ENCODE peak calls at places on chromosomes 2 and 18, in four cellular contexts. V is HCT116, M is PC-9, C is IMR-90. F is an unnamed sample.

GRCh38 chr2:241558532-241559488 is at the start of gene BOK:
- DNase-seq in M (peak; percentile 88), C (peak; percentile 72), V (peak; percentile 72), F (no peak)

GRCh38 chr2:212451786-212452200 is 86.8 kb downstream of the ERBB4 start:
- DNase-seq in V (peak; percentile 19), M (peak; percentile 14), C (peak; percentile 39), F (no peak)

GRCh38 chr2:212536385-212537310 is 2.0 kb downstream of the ERBB4 start:
- DNase-seq in M (peak; percentile 4), C (no peak), V (no peak), F (no peak)

GRCh38 chr18:57906852-57907251 is 103.7 kb upstream of the ATP8B1 start:
- DNase-seq in V (no peak), C (no peak), M (no peak), F (no peak)

GRCh38 chr2:210195066-210195852 is 24.1 kb upstream of the KANSL1L start:
- DNase-seq in C (peak; percentile 58), M (no peak), V (peak; percentile 38), F (no peak)

GRCh38 chr2:26245231-26245732 is 543 bp downstream of the HADHB start:
- DNase-seq in M (peak; percentile 28), V (no peak), C (peak; percentile 28), F (peak; percentile 78)

GRCh38 chr2:199471443-199472057 is 13.8 kb upstream of the SATB2 start:
- DNase-seq in M (peak; percentile 69), V (no peak), C (peak; percentile 45), F (no peak)

GRCh38 chr2:201923991-201924390 is 109.7 kb upstream of the FZD7 start:
- DNase-seq in V (no peak), M (no peak), C (no peak), F (no peak)

GRCh38 chr18:21242141-21243040 is at the start of gene GREB1L:
- DNase-seq in M (peak; percentile 73), C (no peak), V (peak; percentile 27), F (peak; percentile 2)

GRCh38 chr2:179948058-179948457 is 59.0 kb downstream of the CWC22 start:
- DNase-seq in M (no peak), C (no peak), V (no peak), F (no peak)

GRCh38 chr2:18218160-18218933 is 339.9 kb downstream of the KCNS3 start:
- DNase-seq in M (no peak), C (no peak), V (no peak), F (no peak)

GRCh38 chr2:24009680-24010476 is at the start of gene MFSD2B:
- DNase-seq in V (no peak), M (no peak), C (no peak), F (no peak)

GRCh38 chr2:64837925-64838641 is 151.1 kb upstream of the SLC1A4 start:
- DNase-seq in V (peak; percentile 66), C (no peak), M (peak; percentile 75), F (no peak)

GRCh38 chr2:120968307-120969015 is 232.8 kb downstream of the GLI2 start:
- DNase-seq in M (no peak), V (no peak), C (no peak), F (no peak)

GRCh38 chr2:53018830-53019425 is 748.7 kb upstream of the CHAC2 start:
- DNase-seq in M (no peak), V (no peak), C (peak; percentile 34), F (no peak)

GRCh38 chr2:74267068-74267467 is 68.7 kb downstream of the MTHFD2 start:
- DNase-seq in M (peak; percentile 42), C (no peak), V (peak; percentile 53), F (peak; percentile 96)

GRCh38 chr2:105800036-105800755 is 55.5 kb downstream of the NCK2 start:
- DNase-seq in C (peak; percentile 34), V (no peak), M (no peak), F (peak; percentile 46)

GRCh38 chr2:173217106-173217840 is 137.4 kb upstream of the CDCA7 start:
- DNase-seq in C (peak; percentile 28), M (no peak), V (no peak), F (no peak)

GRCh38 chr18:13539050-13539449 is 187.3 kb downstream of the FAM210A start:
- DNase-seq in V (no peak), M (no peak), C (no peak), F (no peak)

GRCh38 chr2:176685908-176686307 is 416.7 kb downstream of the MTX2 start:
- DNase-seq in V (no peak), C (no peak), M (no peak), F (no peak)

GRCh38 chr2:134707330-134707676 is 11.5 kb downstream of the TMEM163 start:
- DNase-seq in M (no peak), V (no peak), C (no peak), F (no peak)

GRCh38 chr2:207180741-207181140 is 15.0 kb upstream of the KLF7 start:
- DNase-seq in V (no peak), M (no peak), C (peak; percentile 82), F (no peak)

GRCh38 chr2:222915092-222915957 is 54.5 kb downstream of the ACSL3 start:
- DNase-seq in V (peak; percentile 4), M (no peak), C (peak; percentile 41), F (no peak)
- H3K36me3 ChIP-seq in V (peaks cover 8% of the 10 kb centered on the region), M (peaks cover 91% of the 10 kb centered on the region), C (peaks cover 15% of the 10 kb centered on the region), F (peaks cover 20% of the 10 kb centered on the region)

GRCh38 chr2:150442484-150442883 is 45.0 kb downstream of the RND3 start:
- DNase-seq in M (no peak), C (no peak), V (no peak), F (no peak)
- H3K4me1 ChIP-seq in M (no peaks in the 10 kb centered on the region), C (no peaks in the 10 kb centered on the region), V (no peaks in the 10 kb centered on the region), F (no peaks in the 10 kb centered on the region)

GRCh38 chr2:143730155-143730949 is 601.1 kb downstream of the ARHGAP15 start:
- DNase-seq in M (peak; percentile 8), V (no peak), C (peak; percentile 22), F (no peak)
- H3K36me3 ChIP-seq in M (no peaks in the 10 kb centered on the region), V (no peaks in the 10 kb centered on the region), C (no peaks in the 10 kb centered on the region), F (peaks cover 13% of the 10 kb centered on the region)

DNA sequence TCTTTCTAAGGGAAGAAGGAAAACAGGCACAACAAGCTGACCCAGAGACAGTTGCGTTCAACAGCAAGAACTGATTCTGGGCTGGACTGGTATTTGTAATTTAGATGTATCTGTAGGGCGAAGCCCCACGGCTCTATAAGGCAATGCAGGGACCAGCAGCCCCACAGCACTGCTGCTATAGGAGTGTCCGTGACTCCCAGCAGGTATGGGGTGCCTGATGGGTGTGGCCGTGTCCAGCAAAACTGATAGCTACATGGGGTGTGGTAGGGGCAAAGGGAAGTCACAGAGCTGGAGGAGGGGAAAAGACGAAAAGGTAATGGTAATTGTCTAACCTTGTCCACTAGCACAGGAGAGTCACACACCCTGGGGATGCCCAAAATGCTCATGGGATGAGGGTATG is 48.3 kb upstream of the ASPRV1 start:
- DNase-seq in M (peak; percentile 12), V (no peak), C (no peak), F (no peak)
- H3K4me1 ChIP-seq in M (peaks cover 11% of the 10 kb centered on the region), V (peaks cover 5% of the 10 kb centered on the region), C (peaks cover 3% of the 10 kb centered on the region), F (no peaks in the 10 kb centered on the region)

GRCh38 chr18:31983976-31984375 is 34.6 kb upstream of the RNF125 start:
- DNase-seq in C (no peak), V (no peak), M (no peak), F (peak; percentile 29)
- H3K36me3 ChIP-seq in C (no peaks in the 10 kb centered on the region), V (no peaks in the 10 kb centered on the region), M (no peaks in the 10 kb centered on the region), F (no peaks in the 10 kb centered on the region)

DNA sequence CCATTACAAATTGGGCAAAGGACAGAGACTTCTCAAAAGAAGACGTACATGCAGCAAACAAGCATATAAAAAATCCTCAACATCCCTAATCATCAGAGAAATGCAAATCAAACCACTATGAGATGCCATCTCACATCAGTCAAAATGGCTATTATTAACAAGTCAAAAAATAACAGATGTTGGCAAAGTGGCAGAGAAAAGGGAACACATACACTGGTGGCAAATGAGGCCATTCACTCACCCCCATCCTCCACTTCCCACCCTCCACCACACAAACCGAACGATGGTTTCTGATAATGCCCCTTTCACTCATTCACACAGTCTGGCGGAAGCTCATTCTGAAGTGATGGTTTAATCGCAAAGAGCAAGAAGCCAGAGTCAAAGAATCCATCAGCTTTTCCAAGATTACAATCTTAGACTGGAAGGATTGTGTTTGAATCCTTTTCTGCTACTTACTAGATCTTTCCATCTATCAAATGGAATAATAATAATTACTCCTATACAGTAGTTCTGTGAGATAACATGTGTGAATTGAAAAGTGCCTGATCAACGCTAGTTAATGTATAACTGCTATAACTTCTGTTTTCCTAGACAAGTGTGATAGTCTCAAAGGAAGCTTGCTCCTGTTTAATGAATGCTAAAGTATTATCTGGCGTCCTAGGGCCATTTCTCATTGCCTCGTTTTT is 16.9 kb upstream of the CD28 start:
- DNase-seq in C (no peak), M (no peak), V (no peak), F (no peak)
- H3K4me1 ChIP-seq in C (peaks cover 16% of the 10 kb centered on the region), M (peaks cover 10% of the 10 kb centered on the region), V (no peaks in the 10 kb centered on the region), F (no peaks in the 10 kb centered on the region)

GRCh38 chr2:230790981-230791380 is 73.8 kb upstream of the ITM2C start:
- DNase-seq in M (no peak), V (no peak), C (no peak), F (no peak)
- H3K36me3 ChIP-seq in M (peaks cover 79% of the 10 kb centered on the region), V (peaks cover 4% of the 10 kb centered on the region), C (peaks cover 19% of the 10 kb centered on the region), F (peaks cover 70% of the 10 kb centered on the region)

GRCh38 chr2:2687745-2688144 is 356.7 kb upstream of the MYT1L start:
- DNase-seq in M (no peak), C (no peak), V (no peak), F (no peak)

GRCh38 chr2:2689313-2689712 is 358.2 kb upstream of the MYT1L start:
- DNase-seq in M (no peak), C (no peak), V (no peak), F (no peak)

GRCh38 chr2:2686228-2686627 is 355.2 kb upstream of the MYT1L start:
- DNase-seq in M (no peak), V (no peak), C (no peak), F (peak; percentile 34)

GRCh38 chr2:2691419-2691818 is 360.3 kb upstream of the MYT1L start:
- DNase-seq in C (no peak), V (no peak), M (no peak), F (no peak)

DNA sequence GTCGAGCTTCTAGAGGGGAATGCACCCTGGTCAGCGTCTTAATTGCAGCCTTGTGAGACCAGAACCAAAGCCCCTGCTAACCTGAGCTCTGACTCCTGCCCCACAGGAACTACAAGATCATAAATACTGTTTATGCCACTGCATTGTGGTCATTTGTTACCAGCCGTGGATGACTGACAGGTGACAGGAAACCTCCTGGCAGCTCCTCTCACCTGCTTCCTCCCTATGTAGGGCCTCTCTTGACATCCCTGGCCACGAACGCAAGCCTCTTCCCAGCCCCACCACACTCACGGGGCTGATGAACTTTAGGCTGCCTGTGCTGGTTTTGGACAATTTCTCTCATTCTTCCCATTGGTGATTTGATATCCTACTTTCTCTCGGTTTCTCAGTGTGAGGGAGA is 357.2 kb upstream of the MYT1L start:
- DNase-seq in C (no peak), M (no peak), V (no peak), F (no peak)
- H3K4me1 ChIP-seq in C (no peaks in the 10 kb centered on the region), M (no peaks in the 10 kb centered on the region), V (no peaks in the 10 kb centered on the region), F (peaks cover 5% of the 10 kb centered on the region)

GRCh38 chr18:69172046-69172445 is 228.6 kb upstream of the DOK6 start:
- DNase-seq in M (no peak), C (peak; percentile 10), V (no peak), F (no peak)
- H3K36me3 ChIP-seq in M (no peaks in the 10 kb centered on the region), C (no peaks in the 10 kb centered on the region), V (no peaks in the 10 kb centered on the region), F (no peaks in the 10 kb centered on the region)

GRCh38 chr2:143158500-143159262 is 29.5 kb downstream of the ARHGAP15 start:
- DNase-seq in V (no peak), C (no peak), M (no peak), F (no peak)
- H3K4me1 ChIP-seq in V (no peaks in the 10 kb centered on the region), C (no peaks in the 10 kb centered on the region), M (no peaks in the 10 kb centered on the region), F (peaks cover 40% of the 10 kb centered on the region)

F was measured in CD4-positive, CD25-positive, alpha-beta regulatory T cell.